ENCODE peak calls at places on chromosomes 16 and 17, in seven cellular contexts. I, Q, B, V, F, E and X are unnamed samples.

GRCh38 chr17:385195-385835 is 32.7 kb upstream of the RPH3AL start:
- DNase-seq in E (peak; percentile 66), V (no peak), B (peak; percentile 42), F (no peak), Q (peak; percentile 63), I (no peak), X (peak; percentile 79)

GRCh38 chr16:67024384-67024896 is 4.5 kb upstream of the CBFB start:
- DNase-seq in I (no peak), F (no peak), V (no peak), Q (no peak), B (no peak), E (no peak), X (peak; percentile 11)

GRCh38 chr17:75779987-75780889 is 4.4 kb upstream of the UNK start:
- DNase-seq in B (no peak), V (no peak), E (no peak), I (no peak), Q (no peak), F (no peak), X (no peak)

GRCh38 chr17:42889809-42890208 is 10.8 kb upstream of the G6PC1 start:
- DNase-seq in E (no peak), I (no peak), F (no peak), V (no peak), Q (no peak), B (no peak), X (no peak)

GRCh38 chr17:72943826-72944689 is 148.4 kb downstream of the SLC39A11 start:
- DNase-seq in I (no peak), F (peak; percentile 100), B (no peak), V (no peak), E (no peak), Q (no peak), X (no peak)

GRCh38 chr16:53605356-53605755 is 98.3 kb downstream of the RPGRIP1L start:
- DNase-seq in V (no peak), E (no peak), Q (no peak), B (no peak), F (no peak), I (no peak), X (no peak)

GRCh38 chr17:41666336-41666680 is 22.4 kb upstream of the EIF1 start:
- DNase-seq in I (peak; percentile 47), V (peak; percentile 87), F (peak; percentile 67), B (peak; percentile 32), Q (no peak), E (peak; percentile 78), X (peak; percentile 70)

GRCh38 chr16:66486199-66486772 is 59.2 kb downstream of the BEAN1 start:
- DNase-seq in Q (peak; percentile 28), F (no peak), I (no peak), E (no peak), B (no peak), V (no peak), X (no peak)

GRCh38 chr17:76381633-76382304 is 2.6 kb upstream of the SPHK1 start:
- DNase-seq in E (no peak), F (no peak), B (no peak), V (no peak), Q (no peak), I (no peak), X (no peak)

GRCh38 chr16:84841787-84842300 is 22.1 kb downstream of the CRISPLD2 start:
- DNase-seq in F (no peak), V (no peak), I (no peak), E (peak; percentile 88), B (no peak), Q (no peak), X (peak; percentile 89)

GRCh38 chr16:55056585-55057520 is 126.2 kb downstream of the IRX5 start:
- DNase-seq in E (no peak), Q (no peak), I (no peak), B (peak; percentile 47), F (peak; percentile 72), V (no peak), X (peak; percentile 42)

GRCh38 chr17:76585048-76585648 is 512 bp downstream of the ST6GALNAC2 start:
- DNase-seq in E (no peak), B (no peak), F (no peak), I (no peak), V (no peak), Q (no peak), X (peak; percentile 77)

GRCh38 chr16:73846292-73846849 is 450.2 kb upstream of the PSMD7 start:
- DNase-seq in I (no peak), F (peak; percentile 59), Q (no peak), E (no peak), V (no peak), B (peak; percentile 10), X (no peak)

GRCh38 chr17:7389924-7390910 is 4.1 kb downstream of the PLSCR3 start:
- DNase-seq in V (no peak), B (no peak), I (no peak), Q (no peak), F (no peak), E (no peak), X (no peak)

GRCh38 chr17:32349503-32349853 is 479 bp upstream of the ZNF207 start:
- DNase-seq in I (no peak), Q (no peak), B (no peak), V (no peak), F (peak; percentile 33), E (no peak), X (no peak)

GRCh38 chr16:27404163-27404823 is 2.3 kb downstream of the IL21R start:
- DNase-seq in Q (no peak), F (no peak), B (no peak), V (no peak), I (no peak), E (no peak), X (no peak)

GRCh38 chr16:12573730-12574383 is 229.8 kb downstream of the CPPED1 start:
- DNase-seq in Q (no peak), I (no peak), B (peak; percentile 44), V (no peak), E (no peak), F (peak; percentile 72), X (no peak)

GRCh38 chr17:31061678-31062077 is 33.1 kb upstream of the NF1 start:
- DNase-seq in E (no peak), F (no peak), V (no peak), B (no peak), Q (no peak), I (no peak), X (no peak)

GRCh38 chr17:77579717-77580116 is 378.8 kb upstream of the TNRC6C start:
- DNase-seq in V (peak; percentile 59), E (no peak), F (no peak), B (no peak), I (no peak), Q (no peak), X (peak; percentile 33)

GRCh38 chr17:50196826-50197225 is 4.6 kb downstream of the COL1A1 start:
- DNase-seq in V (no peak), I (no peak), Q (no peak), B (no peak), F (no peak), E (no peak), X (no peak)

GRCh38 chr17:41695954-41696720 is 7.5 kb downstream of the EIF1 start:
- DNase-seq in E (no peak), I (peak; percentile 83), V (peak; percentile 40), F (peak; percentile 61), Q (peak; percentile 67), B (peak; percentile 76), X (no peak)

GRCh38 chr17:45740553-45741330 is 43.4 kb upstream of the CRHR1 start:
- DNase-seq in F (peak; percentile 97), V (peak; percentile 2), B (peak; percentile 74), Q (no peak), I (peak; percentile 54), E (no peak), X (no peak)

GRCh38 chr17:27660436-27660835 is 29.4 kb downstream of the LGALS9 start:
- DNase-seq in V (no peak), I (no peak), E (no peak), Q (no peak), B (no peak), F (no peak), X (peak; percentile 48)

GRCh38 chr17:75064867-75065561 is 18.0 kb downstream of the KCTD2 start:
- DNase-seq in V (no peak), I (no peak), E (no peak), F (no peak), Q (no peak), B (no peak), X (no peak)

GRCh38 chr17:50221500-50222480 is 20.4 kb upstream of the COL1A1 start:
- DNase-seq in E (no peak), Q (no peak), B (no peak), V (no peak), F (no peak), I (no peak), X (peak; percentile 93)

GRCh38 chr17:40615295-40615988 is 32.2 kb downstream of the SMARCE1 start:
- DNase-seq in Q (peak; percentile 65), E (no peak), I (peak; percentile 32), V (peak; percentile 82), B (peak; percentile 58), F (peak; percentile 42), X (no peak)

GRCh38 chr17:30921544-30922196 is at the start of gene ADAP2:
- DNase-seq in E (peak; percentile 72), B (peak; percentile 46), F (peak; percentile 28), V (peak; percentile 43), I (peak; percentile 28), Q (peak; percentile 50), X (peak; percentile 89)

GRCh38 chr17:38608648-38609047 is 2.9 kb upstream of the SRCIN1 start:
- DNase-seq in I (no peak), B (no peak), E (peak; percentile 84), V (no peak), Q (no peak), F (no peak), X (peak; percentile 78)

GRCh38 chr16:15403392-15403995 is 7.9 kb downstream of the MPV17L start:
- DNase-seq in V (no peak), B (no peak), F (no peak), E (no peak), Q (no peak), I (no peak), X (no peak)

GRCh38 chr16:11095935-11096334 is 151.6 kb downstream of the CLEC16A start:
- DNase-seq in Q (no peak), F (no peak), V (no peak), E (no peak), I (no peak), B (no peak), X (no peak)